ENCODE peak calls at places on chromosome 15, in four cellular contexts. N is fibroblast of lung, L is left lung, U is body of pancreas. O is an unnamed sample.

GRCh38 chr15:66864871-66865281 is 162.8 kb downstream of the SMAD6 start:
- DNase-seq in N (no peak), L (no peak), U (no peak), O (no peak)

GRCh38 chr15:26874774-26875475 is 8.1 kb downstream of the GABRA5 start:
- DNase-seq in N (no peak), L (no peak), U (no peak), O (no peak)

GRCh38 chr15:67120839-67121540 is 55.6 kb downstream of the SMAD3 start:
- DNase-seq in N (peak), L (peak), U (peak), O (peak)

GRCh38 chr15:95884276-95884675 is 446.2 kb upstream of the NR2F2 start:
- DNase-seq in N (no peak), L (no peak), U (no peak), O (no peak)

GRCh38 chr15:68428431-68428940 is 3.5 kb downstream of the ITGA11 start:
- DNase-seq in N (no peak), L (no peak), U (no peak), O (no peak)

GRCh38 chr15:25641762-25642161 is 202.9 kb upstream of the UBE3A start:
- DNase-seq in N (no peak), L (no peak), U (no peak), O (no peak)

GRCh38 chr15:41936649-41937567 is 35.4 kb downstream of the EHD4 start:
- DNase-seq in N (no peak), L (no peak), U (peak), O (peak)

GRCh38 chr15:24146251-24146650 is 459.1 kb upstream of the NDN start:
- DNase-seq in N (no peak), L (no peak), U (no peak), O (no peak)

GRCh38 chr15:57031605-57032004 is 113.2 kb downstream of the TCF12 start:
- DNase-seq in N (peak), L (no peak), U (peak), O (no peak)

GRCh38 chr15:50150349-50150748 is 31.3 kb upstream of the ATP8B4 start:
- DNase-seq in N (no peak), L (no peak), U (no peak), O (no peak)

GRCh38 chr15:77034620-77035467 is 36.1 kb downstream of the TSPAN3 start:
- DNase-seq in N (no peak), L (peak), U (peak), O (no peak)

GRCh38 chr15:40511093-40511471 is 40.3 kb downstream of the CHST14 start:
- DNase-seq in N (no peak), L (no peak), U (peak), O (peak)

GRCh38 chr15:70470556-70471191 is 292.7 kb downstream of the UACA start:
- DNase-seq in N (no peak), L (no peak), U (no peak), O (no peak)

GRCh38 chr15:49235446-49236207 is 65.6 kb downstream of the GALK2 start:
- DNase-seq in N (peak), L (no peak), U (peak), O (peak)

GRCh38 chr15:31366169-31366734 is 39.6 kb downstream of the KLF13 start:
- DNase-seq in N (peak), L (no peak), U (peak), O (no peak)

GRCh38 chr15:52678036-52678467 is 1.1 kb downstream of the ATOSA start:
- DNase-seq in N (peak), L (peak), U (peak), O (peak)

GRCh38 chr15:31338318-31338878 is 11.8 kb downstream of the KLF13 start:
- DNase-seq in N (peak), L (no peak), U (peak), O (no peak)

GRCh38 chr15:42444415-42445063 is 46.4 kb downstream of the ZNF106 start:
- DNase-seq in N (no peak), L (no peak), U (peak), O (no peak)

GRCh38 chr15:73628976-73629854 is 4.0 kb downstream of the NPTN start:
- DNase-seq in N (no peak), L (no peak), U (no peak), O (no peak)

GRCh38 chr15:81297580-81298575 is 26.1 kb downstream of the STARD5 start:
- DNase-seq in N (no peak), L (no peak), U (no peak), O (no peak)

GRCh38 chr15:77944002-77944867 is 133.3 kb downstream of the TBC1D2B start:
- DNase-seq in N (peak), L (peak), U (peak), O (peak)

GRCh38 chr15:78642341-78642740 is 1.3 kb upstream of the CHRNB4 start:
- DNase-seq in N (no peak), L (no peak), U (no peak), O (no peak)

GRCh38 chr15:78880242-78880533 is 7.5 kb downstream of the MORF4L1 start:
- DNase-seq in N (peak), L (no peak), U (no peak), O (no peak)

GRCh38 chr15:70428211-70428822 is 330.6 kb upstream of the TLE3 start:
- DNase-seq in N (no peak), L (no peak), U (no peak), O (no peak)

GRCh38 chr15:57485869-57486268 is 105.8 kb upstream of the MYZAP start:
- DNase-seq in N (peak), L (peak), U (peak), O (no peak)

GRCh38 chr15:51494411-51495314 is 127.9 kb downstream of the DMXL2 start:
- DNase-seq in N (peak), L (no peak), U (no peak), O (no peak)

GRCh38 chr15:31280037-31280830 is 46.4 kb upstream of the KLF13 start:
- DNase-seq in N (no peak), L (no peak), U (peak), O (no peak)

GRCh38 chr15:59993950-59994401 is 10.1 kb upstream of the FOXB1 start:
- DNase-seq in N (no peak), L (no peak), U (no peak), O (no peak)

GRCh38 chr15:74789741-74790079 is 7.8 kb downstream of the CSK start:
- DNase-seq in N (no peak), L (peak), U (no peak), O (no peak)

GRCh38 chr15:45429974-45430792 is 51.8 kb upstream of the GATM start:
- DNase-seq in N (peak), L (peak), U (peak), O (peak)

GRCh38 chr15:38266247-38266996 is 13.8 kb downstream of the SPRED1 start:
- DNase-seq in N (peak), L (no peak), U (no peak), O (no peak)

GRCh38 chr15:83112233-83112958 is 5.0 kb downstream of the TM6SF1 start:
- DNase-seq in N (peak), L (no peak), U (no peak), O (no peak)

GRCh38 chr15:95024388-95024787 is 793.0 kb downstream of the MCTP2 start:
- DNase-seq in N (peak), L (no peak), U (no peak), O (no peak)

GRCh38 chr15:44584162-44584749 is 47.3 kb downstream of the EIF3J start:
- DNase-seq in N (peak), L (no peak), U (peak), O (peak)

GRCh38 chr15:96031426-96031825 is 299.1 kb upstream of the NR2F2 start:
- DNase-seq in N (no peak), L (no peak), U (no peak), O (no peak)

GRCh38 chr15:61314443-61314842 is 85.3 kb upstream of the RORA start:
- DNase-seq in N (no peak), L (no peak), U (no peak), O (no peak)

GRCh38 chr15:66912001-66912400 is 153.4 kb upstream of the SMAD3 start:
- DNase-seq in N (no peak), L (no peak), U (no peak), O (peak)

GRCh38 chr15:40960926-40961325 is 7.7 kb downstream of the CHAC1 start:
- DNase-seq in N (no peak), L (peak), U (no peak), O (no peak)

GRCh38 chr15:25242957-25243799 is 195.6 kb downstream of the UBE3A start:
- DNase-seq in N (no peak), L (peak), U (peak), O (no peak)

GRCh38 chr15:96768435-96768789 is 437.9 kb downstream of the NR2F2 start:
- DNase-seq in N (no peak), L (no peak), U (no peak), O (no peak)

GRCh38 chr15:58773024-58773423 is 1.9 kb downstream of the MINDY2 start:
- DNase-seq in N (no peak), L (no peak), U (no peak), O (no peak)
- H3K4me3 ChIP-seq in N (peak), L (peak), U (no peak), O (peak)

DNA sequence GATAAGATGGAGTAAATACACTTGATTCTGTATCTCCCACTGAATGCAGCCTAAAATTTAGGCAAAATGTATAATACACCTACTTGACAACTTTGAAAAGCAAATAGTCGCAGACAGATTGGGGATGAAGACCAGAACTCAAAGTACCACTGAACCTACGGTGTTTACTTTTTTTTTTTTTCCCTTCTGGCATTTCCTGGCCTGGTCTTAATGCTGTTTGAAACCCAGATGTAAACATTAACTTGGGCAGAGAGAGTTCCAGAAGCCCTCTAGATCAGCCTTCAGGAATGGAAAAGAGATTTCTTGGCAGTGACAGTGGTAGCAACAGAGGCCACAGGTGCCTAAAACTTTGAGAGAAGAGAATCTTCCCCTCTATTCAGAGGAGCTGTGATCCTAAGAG is 27.8 kb downstream of the ALPK3 start:
- DNase-seq in N (no peak), L (no peak), U (no peak), O (no peak)
- H3K4me3 ChIP-seq in N (no peak), L (no peak), U (no peak), O (no peak)

GRCh38 chr15:80061581-80061980 is 2.1 kb downstream of the ZFAND6 start:
- DNase-seq in N (peak), L (no peak), U (no peak), O (no peak)
- H3K4me3 ChIP-seq in N (peak), L (no peak), U (no peak), O (no peak)

DNA sequence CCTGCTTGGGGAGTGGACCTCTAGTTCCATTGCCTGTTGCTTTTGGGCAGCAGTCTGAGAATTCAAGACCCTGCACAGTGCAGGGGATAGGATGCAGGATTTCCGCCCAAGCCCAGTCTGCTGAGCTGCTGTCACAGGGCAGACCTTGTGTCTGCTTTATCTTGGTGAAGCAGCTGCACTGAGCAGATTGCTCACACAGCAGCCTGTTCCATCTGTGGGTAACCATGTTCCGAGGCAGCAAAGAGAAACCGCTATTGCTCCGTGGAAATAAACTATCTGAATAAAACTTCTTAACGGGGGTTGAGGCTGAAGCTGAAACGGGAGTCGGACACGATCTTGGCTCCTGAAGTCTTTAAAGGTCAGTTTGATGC is 202.3 kb downstream of the AKAP13 start:
- DNase-seq in N (peak), L (no peak), U (peak), O (peak)
- H3K4me3 ChIP-seq in N (peak), L (peak), U (peak), O (peak)

DNA sequence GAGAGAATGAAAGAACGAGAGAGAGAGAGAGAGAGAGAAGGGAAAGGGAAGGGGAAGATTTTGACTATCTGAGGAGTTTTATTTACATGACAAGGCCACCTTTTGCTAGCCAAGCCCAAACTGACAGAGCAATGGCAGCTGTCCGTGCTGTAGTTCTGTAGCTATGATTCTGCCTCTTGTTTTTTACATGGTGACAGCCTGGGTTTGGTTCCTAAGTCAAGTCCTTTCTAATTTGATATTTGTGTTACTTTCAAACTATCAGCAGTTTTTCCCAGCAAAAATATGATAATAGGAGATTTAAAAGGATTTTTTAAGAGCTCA is 26.3 kb upstream of the MFGE8 start:
- DNase-seq in N (no peak), L (no peak), U (no peak), O (no peak)
- H3K4me3 ChIP-seq in N (no peak), L (no peak), U (no peak), O (no peak)

GRCh38 chr15:65841121-65841930 is 28.0 kb upstream of the RAB11A start:
- DNase-seq in N (no peak), L (no peak), U (no peak), O (no peak)
- H3K4me3 ChIP-seq in N (no peak), L (peak), U (no peak), O (no peak)

DNA sequence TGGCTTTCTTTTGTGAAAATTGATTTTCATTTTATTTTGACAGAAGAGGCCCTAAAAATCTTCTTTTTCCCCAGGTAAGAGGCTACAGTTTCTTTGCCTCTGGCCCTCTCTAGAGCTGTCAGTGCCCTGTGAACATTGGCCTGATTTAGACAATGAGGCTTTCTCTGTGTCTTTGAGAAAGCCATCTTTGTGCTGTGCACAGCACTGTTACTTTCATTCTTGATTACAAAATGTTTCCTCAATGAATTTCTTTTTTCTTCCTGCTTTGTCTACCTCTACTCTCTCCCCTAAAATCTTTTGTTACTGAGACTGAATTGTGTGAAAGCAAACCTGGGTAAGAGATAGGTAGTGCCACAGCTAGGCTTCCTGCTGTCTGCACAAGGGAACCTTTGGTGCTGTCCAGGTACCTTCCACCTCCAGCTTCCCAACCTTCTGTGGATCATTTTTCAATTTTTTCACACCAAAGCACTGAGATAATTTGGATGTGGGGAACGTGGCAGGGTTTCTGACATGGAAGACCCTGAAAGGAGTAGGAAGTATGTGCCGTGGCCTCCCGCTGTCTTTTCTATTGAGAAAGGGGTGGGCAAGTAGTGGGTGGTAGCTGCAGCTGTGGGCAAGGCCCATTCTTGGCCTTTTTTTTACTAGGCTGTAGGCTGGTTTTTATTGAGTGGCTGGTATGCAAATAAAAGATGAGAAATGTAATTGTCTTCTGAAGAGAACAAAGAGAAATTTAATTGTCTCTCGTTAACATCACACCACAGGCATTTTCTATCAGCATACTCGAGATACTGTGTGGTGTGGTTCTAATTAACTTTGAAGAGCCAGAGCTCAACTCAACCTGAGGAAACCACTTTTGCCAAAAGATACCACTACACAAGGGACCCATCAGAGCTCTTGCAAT is 21.0 kb downstream of the RAB8B start:
- DNase-seq in N (no peak), L (no peak), U (no peak), O (peak)
- H3K4me3 ChIP-seq in N (no peak), L (no peak), U (no peak), O (no peak)

O was measured in CD4-positive, alpha-beta memory T cell.